ENCODE peak calls at places on chromosomes 4 and X, in seven cellular contexts. F is esophagus squamous epithelium, X is A549, N is fibroblast of mammary gland, Y is epithelial cell of proximal tubule, A is neuronal stem cell, O is stomach. B is an unnamed sample.

GRCh38 chr4:169272265-169272886 is 1.6 kb upstream of the SH3RF1 start:
- DNase-seq in Y (no peak), O (no peak), F (no peak), A (no peak), N (peak), X (no peak), B (no peak)

GRCh38 chrX:132171881-132172280 is 44.1 kb upstream of the FRMD7 start:
- DNase-seq in X (no peak), A (no peak), F (no peak), N (no peak), O (no peak), Y (no peak), B (no peak)

GRCh38 chr4:2621419-2621818 is 85.0 kb downstream of the FAM193A start:
- DNase-seq in Y (no peak), N (no peak), F (no peak), X (no peak), O (no peak), A (no peak), B (no peak)

GRCh38 chrX:49725923-49726904 is 30.4 kb upstream of the PAGE1 start:
- DNase-seq in O (no peak), F (no peak), X (no peak), A (no peak), Y (no peak), N (no peak), B (no peak)

GRCh38 chr4:780730-781492 is 45.0 kb downstream of the CPLX1 start:
- DNase-seq in N (no peak), F (no peak), A (no peak), Y (no peak), X (no peak), O (no peak), B (no peak)

GRCh38 chrX:111447298-111447697 is 35.3 kb upstream of the DCX start:
- DNase-seq in F (no peak), Y (no peak), X (peak), A (peak), O (no peak), N (peak), B (peak)

GRCh38 chr4:1082215-1083182 is 30.9 kb downstream of the RNF212 start:
- DNase-seq in O (peak), N (peak), F (no peak), A (no peak), Y (peak), X (peak), B (peak)

GRCh38 chr4:33453916-33454315 is 2733.7 kb downstream of the PCDH7 start:
- DNase-seq in F (no peak), O (no peak), Y (no peak), N (no peak), A (no peak), X (no peak), B (no peak)

GRCh38 chr4:36088542-36088941 is 155.8 kb downstream of the ARAP2 start:
- DNase-seq in N (no peak), X (peak), A (no peak), Y (peak), O (no peak), F (no peak), B (no peak)

GRCh38 chr4:73853246-73853704 is at the start of gene PF4V1:
- DNase-seq in X (no peak), O (peak), A (no peak), N (peak), F (no peak), Y (no peak), B (peak)

GRCh38 chrX:14554132-14554715 is 24.9 kb downstream of the GLRA2 start:
- DNase-seq in N (no peak), Y (no peak), F (no peak), O (no peak), X (no peak), A (no peak), B (no peak)

GRCh38 chr4:176885224-176885623 is 92.5 kb upstream of the VEGFC start:
- DNase-seq in N (peak), A (no peak), Y (no peak), F (no peak), X (no peak), O (no peak), B (no peak)

GRCh38 chr4:95086532-95086931 is 328.8 kb downstream of the BMPR1B start:
- DNase-seq in A (no peak), N (no peak), F (no peak), O (no peak), X (no peak), Y (no peak), B (no peak)

GRCh38 chr4:74583066-74583700 is 138.2 kb downstream of the AREG start:
- DNase-seq in F (no peak), N (peak), Y (peak), A (no peak), X (peak), O (no peak), B (no peak)

GRCh38 chrX:147901476-147902126 is 10.1 kb upstream of the FMR1 start:
- DNase-seq in N (no peak), Y (no peak), O (no peak), F (no peak), X (no peak), A (no peak), B (no peak)

GRCh38 chrX:110036162-110037033 is 33.5 kb downstream of the TMEM164 start:
- DNase-seq in Y (no peak), F (no peak), A (no peak), X (peak), N (no peak), O (no peak), B (no peak)

GRCh38 chrX:44784241-44784640 is 59.6 kb upstream of the DUSP21 start:
- DNase-seq in N (peak), O (no peak), Y (no peak), X (no peak), F (no peak), A (no peak), B (no peak)

GRCh38 chr4:10887600-10887999 is 203.0 kb upstream of the CLNK start:
- DNase-seq in A (no peak), F (no peak), Y (peak), O (no peak), X (no peak), N (no peak), B (no peak)

GRCh38 chrX:49199315-49199595 is 738 bp downstream of the SYP start:
- DNase-seq in N (no peak), Y (no peak), O (no peak), A (no peak), F (no peak), X (no peak), B (no peak)

GRCh38 chr4:8188743-8189550 is 10.1 kb upstream of the SH3TC1 start:
- DNase-seq in Y (no peak), A (no peak), X (no peak), O (peak), F (no peak), N (no peak), B (no peak)

GRCh38 chr4:111323916-111324315 is 701.0 kb upstream of the PITX2 start:
- DNase-seq in A (no peak), F (no peak), X (no peak), Y (no peak), O (no peak), N (peak), B (peak)

GRCh38 chr4:140222175-140222574 is 68.2 kb upstream of the MAML3 start:
- DNase-seq in X (no peak), Y (no peak), O (no peak), N (peak), A (no peak), F (no peak), B (peak)

GRCh38 chr4:1216869-1217294 is 32.0 kb downstream of the CTBP1 start:
- DNase-seq in X (no peak), A (no peak), Y (no peak), O (peak), F (no peak), N (no peak), B (no peak)

GRCh38 chr4:123833156-123833555 is 436.6 kb downstream of the SPRY1 start:
- DNase-seq in F (no peak), O (no peak), X (no peak), A (no peak), Y (no peak), N (peak), B (no peak)

GRCh38 chr4:7397206-7398103 is 37.3 kb downstream of the PSAPL1 start:
- DNase-seq in X (no peak), A (no peak), O (no peak), N (no peak), F (no peak), Y (no peak), B (no peak)

DNA sequence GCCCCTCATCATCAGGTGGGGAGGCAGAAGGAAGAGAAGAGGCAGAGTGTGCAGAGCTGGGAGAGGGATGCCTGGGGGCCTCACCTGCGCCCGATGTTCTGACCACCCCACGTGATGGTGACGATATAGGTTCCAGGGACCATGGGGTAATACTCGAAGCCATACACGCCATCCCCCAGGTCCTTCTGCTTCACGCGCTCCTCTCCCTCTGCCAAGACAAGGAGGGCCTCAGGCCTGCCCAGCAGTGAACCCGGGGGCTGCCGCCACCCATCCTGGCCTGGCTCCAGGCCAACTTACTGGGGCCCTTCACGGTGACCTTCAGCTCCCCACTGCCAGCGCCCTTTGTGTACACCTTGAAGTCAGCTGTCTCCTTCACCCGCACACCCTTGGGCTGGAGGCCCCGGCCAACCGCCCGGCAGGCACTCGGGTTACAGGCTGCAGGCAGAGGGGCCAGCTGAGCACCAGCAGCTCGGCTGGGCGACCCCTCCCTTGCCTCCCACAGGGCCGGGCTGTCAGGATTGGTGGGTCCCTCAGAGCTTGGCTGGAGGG is 9.3 kb downstream of the FLNA start:
- DNase-seq in N (no peak), O (no peak), Y (no peak), X (no peak), F (no peak), A (no peak), B (no peak)
- H3K4me3 ChIP-seq in N (no peak), O (no peak), Y (no peak), X (no peak), F (peak), A (no peak), B (no peak)

GRCh38 chr4:46549125-46549524 is 159.2 kb upstream of the GABRA2 start:
- DNase-seq in A (no peak), O (no peak), X (no peak), F (no peak), N (no peak), Y (no peak), B (no peak)

DNA sequence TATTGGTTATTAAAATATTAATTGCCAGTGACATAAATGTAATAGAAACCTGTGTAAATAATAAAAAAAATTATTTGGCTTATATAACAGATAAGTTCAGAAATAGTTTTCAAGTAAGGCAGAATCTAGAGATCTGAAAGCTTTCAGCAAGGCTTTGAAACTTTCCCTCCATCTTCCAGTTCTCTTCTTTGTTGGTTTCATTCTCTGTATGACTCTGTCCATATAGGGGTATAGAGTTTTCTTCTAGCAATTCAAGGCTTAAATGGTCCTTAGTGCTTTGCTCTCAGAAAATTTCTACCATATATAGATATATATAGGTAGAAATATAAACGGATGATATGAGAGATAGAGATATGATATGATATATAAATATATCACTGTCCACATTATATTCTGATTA is 160.5 kb upstream of the GABRA2 start:
- DNase-seq in X (no peak), O (no peak), F (no peak), N (no peak), Y (no peak), A (no peak), B (no peak)
- H3K4me3 ChIP-seq in X (no peak), O (no peak), F (no peak), N (no peak), Y (no peak), A (no peak), B (no peak)

GRCh38 chr4:84967292-84967651 is 782 bp upstream of the WDFY3 start:
- DNase-seq in Y (no peak), X (no peak), F (no peak), O (no peak), N (peak), A (no peak), B (no peak)

GRCh38 chr4:84965558-84966381 is 720 bp downstream of the WDFY3 start:
- DNase-seq in F (no peak), O (peak), Y (no peak), A (peak), N (peak), X (peak), B (peak)

GRCh38 chr4:84962102-84962501 is 4.4 kb downstream of the WDFY3 start:
- DNase-seq in F (no peak), N (no peak), O (no peak), X (no peak), A (no peak), Y (no peak), B (no peak)

GRCh38 chr4:84966382-84967291 is at the start of gene WDFY3:
- DNase-seq in Y (no peak), A (peak), F (peak), X (peak), N (peak), O (peak), B (peak)

DNA sequence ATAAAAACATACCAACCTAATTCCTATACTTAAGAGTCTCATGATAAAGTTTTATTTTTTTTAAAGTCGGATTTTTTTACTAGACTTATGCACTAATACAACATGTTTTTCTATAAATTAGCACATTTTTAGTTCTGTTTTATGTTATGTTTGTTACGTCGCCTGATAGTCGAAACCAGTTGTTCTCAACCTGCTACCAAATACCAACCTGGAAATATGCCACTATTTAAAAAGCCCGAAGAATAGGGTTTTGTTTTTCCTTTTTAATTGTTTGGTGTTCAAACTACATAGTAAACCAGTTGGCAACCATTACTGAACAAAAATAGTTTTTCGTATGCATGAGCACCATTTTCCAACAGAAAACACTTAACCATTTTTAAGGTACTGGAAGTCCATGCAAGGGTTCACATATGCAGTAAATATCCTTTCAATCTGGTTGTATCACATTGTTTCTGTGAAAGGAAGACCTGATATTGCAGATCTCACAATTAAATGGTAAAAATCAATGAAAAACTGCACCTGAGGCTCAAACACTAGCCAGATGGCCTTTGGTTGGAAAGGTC is 1.4 kb downstream of the WDFY3 start:
- DNase-seq in O (no peak), X (no peak), Y (no peak), N (no peak), A (no peak), F (no peak), B (no peak)
- H3K4me3 ChIP-seq in O (peak), X (peak), Y (peak), N (peak), A (peak), F (peak), B (peak)

DNA sequence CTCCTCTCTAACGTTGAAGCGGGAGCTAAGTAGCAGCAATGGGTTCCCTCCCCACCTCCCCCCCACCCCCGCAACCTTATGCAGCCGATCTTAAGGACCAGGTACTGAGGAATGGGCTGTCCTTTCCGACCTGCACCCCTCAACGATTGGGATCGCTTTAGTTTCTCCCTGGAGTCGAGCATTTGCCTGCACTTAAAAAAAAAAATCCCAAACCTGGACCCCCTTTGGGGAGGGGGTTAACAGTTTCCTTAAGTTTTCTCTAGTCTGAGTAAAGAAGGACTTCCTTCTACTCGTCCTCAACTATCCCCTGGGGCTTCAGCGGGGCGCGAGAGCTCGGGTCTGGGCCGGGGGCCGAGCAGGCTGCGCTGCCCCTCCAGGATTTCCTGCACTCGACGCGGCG is 25.7 kb upstream of the BCORL1 start:
- DNase-seq in O (no peak), Y (no peak), F (no peak), N (no peak), A (no peak), X (no peak), B (no peak)
- H3K4me3 ChIP-seq in O (peak), Y (peak), F (peak), N (peak), A (peak), X (peak), B (peak)

DNA sequence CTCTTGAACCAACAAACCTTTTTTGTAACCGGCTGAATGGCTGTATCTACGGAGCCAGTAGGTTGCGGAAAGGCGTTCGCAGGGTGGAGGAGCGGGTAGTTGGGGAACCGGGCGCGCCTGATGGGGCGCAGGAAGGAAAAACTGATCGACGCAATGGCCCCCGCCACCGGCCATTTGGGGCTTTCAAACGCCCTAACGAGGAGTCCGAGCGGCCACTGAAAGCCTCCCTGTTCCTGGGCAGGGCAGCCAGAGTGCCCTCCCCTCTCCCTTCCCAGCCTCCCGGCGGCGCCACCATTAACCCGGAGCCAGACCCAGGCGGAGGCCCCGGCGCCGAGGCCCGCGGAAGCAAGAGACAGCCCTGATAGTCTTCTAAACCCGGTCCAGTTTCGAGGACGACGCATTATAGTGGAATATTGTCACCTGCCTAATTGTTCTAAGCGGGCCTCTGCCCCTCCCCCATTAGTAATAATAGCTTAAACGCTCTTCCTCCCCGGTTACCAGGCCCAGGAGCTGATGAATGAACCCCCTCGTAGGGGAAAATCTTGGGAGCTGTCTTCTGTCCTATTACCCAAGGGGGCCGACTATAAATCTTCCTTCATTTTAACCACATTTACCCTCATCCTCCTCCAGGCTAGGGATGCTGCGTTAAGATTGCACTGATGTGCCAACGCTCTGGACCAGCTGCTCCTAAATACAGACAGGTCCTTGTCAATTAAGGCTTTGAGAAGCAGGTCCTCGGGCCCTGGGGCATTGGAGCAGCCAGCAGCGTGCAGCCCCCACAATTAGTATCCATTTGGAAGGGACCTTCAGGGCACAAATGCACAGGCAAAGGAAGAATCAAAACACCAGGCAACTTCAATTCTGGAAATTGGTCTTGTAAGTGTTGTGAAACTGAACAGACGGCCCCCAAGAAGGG is 61.6 kb upstream of the TMEM33 start:
- DNase-seq in A (no peak), O (no peak), N (no peak), F (no peak), X (no peak), Y (no peak), B (no peak)
- H3K4me3 ChIP-seq in A (no peak), O (no peak), N (no peak), F (no peak), X (no peak), Y (no peak), B (peak)

DNA sequence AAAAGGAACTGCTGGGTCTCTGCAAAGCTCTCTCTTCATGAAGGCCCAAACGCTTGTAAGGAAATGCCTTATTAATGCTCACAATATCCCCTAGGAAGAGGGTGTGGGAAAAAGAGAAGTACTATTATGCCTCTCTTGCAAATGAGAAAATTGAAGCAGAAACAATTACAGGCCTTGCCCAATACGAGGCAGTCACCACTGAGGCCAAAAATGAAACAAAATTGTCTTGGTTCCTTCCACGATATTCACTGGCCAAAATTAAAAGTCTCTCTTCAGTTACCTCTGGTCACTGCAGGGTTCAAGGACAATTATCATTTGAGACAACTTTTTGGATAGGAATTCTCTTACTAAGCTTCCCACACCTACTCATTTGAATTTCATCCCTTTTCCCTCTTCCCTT is 3.1 kb downstream of the SCARB2 start:
- DNase-seq in Y (no peak), N (no peak), O (no peak), X (no peak), F (no peak), A (no peak), B (no peak)
- H3K4me3 ChIP-seq in Y (no peak), N (no peak), O (peak), X (no peak), F (peak), A (no peak), B (no peak)

GRCh38 chr4:185734214-185734613 is 77.8 kb downstream of the SORBS2 start:
- DNase-seq in N (no peak), F (no peak), O (no peak), A (no peak), Y (no peak), X (no peak), B (no peak)
- H3K4me3 ChIP-seq in N (no peak), F (no peak), O (no peak), A (no peak), Y (no peak), X (no peak), B (no peak)